ENCODE peak calls at places on chromosomes 5 and 9, in nine cellular contexts. S is sigmoid colon, B is NB4, M is natural killer cell, K is GM12865, X is fibroblast of pulmonary artery, T is BE2C, C is nephron progenitor cell, O is A549. G is an unnamed sample.

GRCh38 chr5:40716000-40716399 is 36.3 kb downstream of the PTGER4 start:
- DNase-seq in B (peak), M (no peak), T (no peak), X (no peak), S (no peak), O (no peak), C (no peak), K (no peak), G (peak)

GRCh38 chr5:139386039-139386438 is 2.9 kb upstream of the SLC23A1 start:
- DNase-seq in C (no peak), S (no peak), X (no peak), O (no peak), B (peak), K (no peak), M (no peak), T (no peak), G (no peak)

GRCh38 chr5:61159841-61160240 is 2.4 kb downstream of the SMIM15 start:
- DNase-seq in O (no peak), S (no peak), M (no peak), K (no peak), X (peak), B (no peak), C (no peak), T (no peak), G (no peak)

GRCh38 chr5:88140396-88140862 is 128.2 kb downstream of the TMEM161B start:
- DNase-seq in S (peak), M (no peak), X (peak), T (no peak), O (peak), K (no peak), B (no peak), C (peak), G (no peak)

GRCh38 chr5:133818869-133819600 is 149.4 kb downstream of the C5orf15 start:
- DNase-seq in C (no peak), K (no peak), M (no peak), O (no peak), T (no peak), B (no peak), X (no peak), S (no peak), G (no peak)

GRCh38 chr5:58266402-58266801 is 193.5 kb downstream of the PLK2 start:
- DNase-seq in M (no peak), S (no peak), X (peak), O (peak), T (no peak), K (no peak), C (no peak), B (no peak), G (peak)

GRCh38 chr5:143648696-143649095 is 163.3 kb upstream of the HMHB1 start:
- DNase-seq in M (no peak), C (no peak), O (no peak), T (no peak), K (peak), B (peak), X (no peak), S (no peak), G (no peak)

GRCh38 chr9:79603222-79603925 is 31.6 kb downstream of the TLE4 start:
- DNase-seq in M (no peak), X (peak), C (no peak), B (no peak), K (no peak), S (no peak), T (no peak), O (no peak), G (no peak)

GRCh38 chr5:32805966-32806626 is 95.0 kb downstream of the NPR3 start:
- DNase-seq in C (no peak), O (peak), X (peak), B (no peak), S (no peak), M (no peak), K (no peak), T (no peak), G (peak)

GRCh38 chr9:76423216-76424177 is 29.3 kb upstream of the RFK start:
- DNase-seq in T (no peak), X (no peak), C (no peak), O (no peak), B (no peak), M (no peak), S (no peak), K (no peak), G (no peak)

GRCh38 chr5:122152266-122152900 is 23.0 kb downstream of the ZNF474 start:
- DNase-seq in M (no peak), S (no peak), O (no peak), B (no peak), C (no peak), X (no peak), K (no peak), T (no peak), G (no peak)

GRCh38 chr9:114278881-114279570 is 43.9 kb upstream of the ORM1 start:
- DNase-seq in C (no peak), T (peak), O (peak), S (peak), K (peak), M (no peak), X (peak), B (peak), G (peak)

GRCh38 chr9:70594546-70594945 is 180.1 kb upstream of the KLF9 start:
- DNase-seq in K (no peak), X (no peak), M (no peak), T (no peak), S (no peak), O (no peak), B (no peak), C (no peak), G (no peak)

GRCh38 chr5:54611290-54611951 is 93.9 kb downstream of the SNX18 start:
- DNase-seq in M (no peak), X (no peak), T (no peak), S (no peak), O (no peak), K (no peak), B (no peak), C (no peak), G (no peak)

GRCh38 chr9:133125706-133126696 is 5.0 kb upstream of the RALGDS start:
- DNase-seq in M (no peak), B (peak), K (peak), X (peak), S (peak), T (no peak), C (no peak), O (no peak), G (no peak)

GRCh38 chr9:4504250-4504649 is 14.0 kb downstream of the SLC1A1 start:
- DNase-seq in M (no peak), X (no peak), S (no peak), T (no peak), C (no peak), B (no peak), K (no peak), O (no peak), G (no peak)

GRCh38 chr9:97237951-97238851 is 69.3 kb upstream of the CCDC180 start:
- DNase-seq in S (peak), C (peak), X (peak), M (peak), K (peak), B (peak), T (peak), O (peak), G (peak)

GRCh38 chr5:132221781-132222648 is 5.6 kb downstream of the P4HA2 start:
- DNase-seq in C (no peak), X (peak), T (no peak), K (no peak), S (peak), B (no peak), M (no peak), O (no peak), G (no peak)

GRCh38 chr9:88657893-88658292 is 122.9 kb downstream of the NXNL2 start:
- DNase-seq in O (no peak), C (no peak), M (no peak), X (peak), S (no peak), B (no peak), K (no peak), T (peak), G (no peak)

GRCh38 chr5:134549714-134550113 is 24.2 kb downstream of the JADE2 start:
- DNase-seq in X (peak), B (peak), M (no peak), K (peak), C (no peak), T (no peak), O (no peak), S (no peak), G (peak)

GRCh38 chr9:81183763-81184162 is 505.6 kb downstream of the TLE1 start:
- DNase-seq in C (no peak), O (no peak), S (no peak), T (no peak), K (no peak), M (no peak), B (no peak), X (peak), G (peak)

GRCh38 chr5:103259705-103260355 is 1.3 kb downstream of the MACIR start:
- DNase-seq in M (no peak), X (peak), T (peak), C (no peak), K (no peak), B (no peak), O (peak), S (peak), G (peak)

GRCh38 chr5:669842-670395 is 23.2 kb downstream of the TPPP start:
- DNase-seq in M (no peak), K (no peak), S (no peak), B (no peak), C (no peak), O (no peak), T (peak), X (no peak), G (no peak)

GRCh38 chr5:172145870-172146747 is 41.9 kb downstream of the STK10 start:
- DNase-seq in C (no peak), B (no peak), T (no peak), S (no peak), O (no peak), X (no peak), K (no peak), M (no peak), G (no peak)

GRCh38 chr5:149060325-149060724 is 2.5 kb downstream of the SH3TC2 start:
- DNase-seq in C (no peak), K (no peak), M (no peak), B (peak), T (peak), S (no peak), X (peak), O (no peak), G (peak)

GRCh38 chr5:56698463-56699381 is 116.6 kb upstream of the MAP3K1 start:
- DNase-seq in S (no peak), T (no peak), O (no peak), X (no peak), B (no peak), C (no peak), M (no peak), K (peak), G (no peak)

GRCh38 chr9:94014066-94014654 is 59.0 kb upstream of the BARX1 start:
- DNase-seq in T (peak), M (no peak), X (peak), C (peak), K (peak), B (peak), S (no peak), O (peak), G (peak)

GRCh38 chr5:35926389-35927051 is 11.9 kb downstream of the CAPSL start:
- DNase-seq in O (peak), C (peak), K (peak), S (no peak), B (peak), X (peak), T (peak), M (peak), G (peak)

GRCh38 chr9:104903609-104904008 is 24.3 kb downstream of the ABCA1 start:
- DNase-seq in T (peak), O (no peak), B (no peak), K (no peak), M (no peak), X (no peak), C (no peak), S (no peak), G (no peak)

GRCh38 chr5:154145268-154145667 is 45.3 kb upstream of the GALNT10 start:
- DNase-seq in O (no peak), B (no peak), S (no peak), C (no peak), X (no peak), K (no peak), T (no peak), M (no peak), G (no peak)

GRCh38 chr9:126411225-126411947 is 84.8 kb downstream of the MVB12B start:
- DNase-seq in K (peak), X (no peak), T (no peak), M (no peak), S (no peak), O (no peak), C (no peak), B (no peak), G (peak)

GRCh38 chr9:86099695-86100364 is 472 bp upstream of the GOLM1 start:
- DNase-seq in T (no peak), X (peak), C (peak), M (peak), B (peak), S (peak), K (peak), O (peak), G (peak)

GRCh38 chr5:140875085-140876065 is at the start of gene PCDHA12:
- DNase-seq in B (no peak), C (peak), T (no peak), K (no peak), O (peak), S (no peak), X (no peak), M (no peak), G (peak)
- TF ChIP-seq CTCF in B (peak), C (peak), T (peak), K (no peak), O (peak), S (no peak), X (no peak), M (no peak), G (peak)

GRCh38 chr5:141155540-141156374 is 5.9 kb downstream of the PCDHB6 start:
- DNase-seq in M (no peak), O (peak), T (no peak), K (no peak), C (no peak), X (no peak), B (peak), S (no peak), G (no peak)

GRCh38 chr5:141150215-141150992 is 547 bp downstream of the PCDHB6 start:
- DNase-seq in K (no peak), B (no peak), O (no peak), T (no peak), X (no peak), S (no peak), M (no peak), C (no peak), G (no peak)

GRCh38 chr5:141150993-141151325 is 1.1 kb downstream of the PCDHB6 start:
- DNase-seq in K (no peak), B (no peak), T (no peak), S (no peak), O (no peak), X (no peak), C (no peak), M (no peak), G (no peak)

GRCh38 chr5:141149812-141150211 is at the start of gene PCDHB6:
- DNase-seq in S (no peak), O (peak), M (no peak), C (no peak), B (peak), T (peak), K (no peak), X (peak), G (no peak)
- TF ChIP-seq CTCF in S (no peak), O (peak), M (no peak), C (no peak), B (peak), T (peak), K (no peak), X (no peak), G (no peak)

GRCh38 chr5:146049704-146050026 is 55.7 kb downstream of the PLAC8L1 start:
- DNase-seq in M (no peak), S (no peak), T (no peak), X (no peak), B (no peak), O (no peak), K (no peak), C (no peak), G (no peak)
- TF ChIP-seq CTCF in M (no peak), S (no peak), T (no peak), X (no peak), B (no peak), O (peak), K (no peak), C (no peak), G (peak)

DNA sequence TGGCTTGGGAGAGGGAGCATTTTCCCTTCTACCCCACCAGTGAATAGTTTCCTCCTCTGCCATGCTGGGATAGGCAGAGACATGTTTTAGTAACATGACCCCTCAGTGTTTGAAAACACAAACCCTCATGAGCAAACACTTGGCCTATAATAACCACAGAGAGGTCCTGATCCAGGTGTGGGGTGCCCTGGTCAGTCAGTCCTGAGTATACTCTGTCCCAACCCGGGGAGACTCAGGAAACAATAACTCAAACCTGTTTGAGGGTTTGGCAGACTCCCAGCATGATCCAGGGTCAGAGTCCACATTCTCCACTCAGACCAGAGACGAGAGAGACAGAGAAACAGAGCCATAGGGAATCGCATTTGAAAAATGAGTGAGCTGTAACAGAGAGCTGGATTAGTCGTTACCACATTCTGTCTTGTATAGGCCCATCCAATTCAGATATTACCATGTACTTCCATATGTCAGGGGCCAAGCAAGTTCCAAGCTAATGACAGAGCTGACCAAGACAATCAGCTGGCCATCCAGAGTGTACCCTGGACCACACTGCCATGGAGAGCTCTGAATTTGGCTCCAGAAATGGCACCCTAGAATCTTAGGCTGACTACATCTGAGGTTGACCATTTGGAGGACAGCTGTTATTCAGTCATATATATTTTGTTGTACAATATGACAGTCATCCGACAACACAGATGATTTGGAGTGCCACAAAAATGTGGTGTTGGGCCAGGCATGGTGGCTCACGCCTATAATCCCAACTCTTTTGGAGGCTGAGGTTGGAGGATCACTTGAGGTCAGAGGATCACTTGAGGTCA is 4.2 kb upstream of the CA9 start:
- DNase-seq in B (no peak), M (no peak), T (no peak), C (no peak), X (no peak), O (peak), S (no peak), K (no peak), G (peak)
- TF ChIP-seq CTCF in B (no peak), M (no peak), T (no peak), C (no peak), X (no peak), O (no peak), S (no peak), K (no peak), G (no peak)

GRCh38 chr5:74254257-74254656 is 386.3 kb downstream of the ENC1 start:
- DNase-seq in B (no peak), K (no peak), M (no peak), S (no peak), O (no peak), T (no peak), X (no peak), C (no peak), G (no peak)

GRCh38 chr5:74256947-74257573 is 383.5 kb downstream of the ENC1 start:
- DNase-seq in M (no peak), K (no peak), C (peak), S (no peak), T (no peak), O (no peak), B (no peak), X (peak), G (no peak)

GRCh38 chr5:74259572-74259971 is 381.0 kb downstream of the ENC1 start:
- DNase-seq in B (no peak), X (no peak), O (no peak), K (no peak), M (no peak), S (no peak), T (no peak), C (no peak), G (no peak)

GRCh38 chr5:74255692-74256091 is 384.8 kb downstream of the ENC1 start:
- DNase-seq in B (no peak), O (no peak), K (no peak), T (no peak), S (no peak), M (no peak), X (no peak), C (no peak), G (no peak)

DNA sequence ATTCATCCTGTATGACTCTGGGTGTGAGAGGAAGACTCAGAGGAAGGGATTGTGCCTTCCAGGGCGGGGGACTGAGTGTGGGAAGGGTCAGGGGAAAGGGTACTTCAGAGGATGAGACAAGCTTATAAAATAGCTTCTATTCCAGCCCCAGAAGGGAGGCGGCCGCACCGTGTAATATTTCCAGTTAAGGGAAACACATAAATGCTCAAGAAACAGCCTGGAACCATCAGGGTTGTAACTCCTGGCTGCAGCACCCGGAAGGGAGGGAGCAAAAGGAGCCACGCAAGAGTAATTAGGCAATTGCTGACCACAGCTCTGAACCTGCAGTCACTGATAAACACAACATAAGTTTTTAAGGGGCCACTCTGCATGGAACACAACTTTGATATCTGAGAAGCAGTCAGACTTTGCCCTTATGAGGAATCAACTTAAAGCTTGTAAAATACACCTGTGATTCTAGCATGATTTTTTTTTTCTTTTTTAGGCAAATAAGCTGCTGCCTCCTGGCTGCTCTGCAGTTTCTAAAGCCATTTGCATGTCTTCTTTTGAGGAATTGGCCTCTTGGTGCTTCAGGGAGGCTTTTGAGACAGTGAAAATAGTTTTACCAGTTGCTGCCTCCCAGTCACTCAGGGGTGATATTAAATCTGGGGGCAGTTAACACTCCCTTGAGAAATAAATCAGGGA is 382.7 kb downstream of the ENC1 start:
- DNase-seq in X (peak), K (peak), T (no peak), S (peak), M (no peak), B (peak), C (peak), O (no peak), G (peak)
- TF ChIP-seq CTCF in X (no peak), K (no peak), T (no peak), S (no peak), M (no peak), B (no peak), C (no peak), O (no peak), G (no peak)

DNA sequence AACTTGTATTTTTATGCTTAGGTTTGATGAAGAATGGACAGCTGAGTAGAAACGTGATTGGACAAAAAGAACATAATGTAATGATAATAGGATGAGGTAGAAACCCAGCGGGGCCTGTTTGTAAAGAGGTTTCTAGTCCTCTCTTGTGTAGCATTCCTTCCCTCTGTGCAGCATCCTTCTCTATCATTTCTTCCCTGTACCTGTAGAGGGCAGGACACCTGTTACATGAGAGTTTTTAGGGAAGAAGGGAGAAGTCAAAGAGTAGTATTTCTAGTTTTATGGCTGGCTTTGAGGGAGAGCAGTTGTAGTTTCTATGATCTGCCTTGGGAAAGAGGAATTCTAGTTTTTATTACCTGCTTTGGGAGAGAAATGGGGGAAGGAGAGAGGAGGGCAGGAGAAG is 162.1 kb upstream of the FST start:
- DNase-seq in K (no peak), O (no peak), C (no peak), S (no peak), X (no peak), B (no peak), M (no peak), T (no peak), G (peak)
- TF ChIP-seq CTCF in K (no peak), O (no peak), C (no peak), S (no peak), X (no peak), B (no peak), M (no peak), T (no peak), G (peak)